ENCODE peak calls at places on chromosomes 16 and 17, in ten cellular contexts. N is body of pancreas; B is heart right ventricle; M is PC-3; P is effector memory CD4-positive, alpha-beta T cell; I is dorsolateral prefrontal cortex; T is PC-9; C is AG04449; W is hepatocyte; V is astrocyte of the cerebellum. A is an unnamed sample.

GRCh38 chr17:30336369-30337171 is 2.7 kb upstream of the TMIGD1 start:
- DNase-seq in P (peak; percentile 41), N (peak; percentile 76), I (no peak), T (peak; percentile 41), V (no peak), W (peak; percentile 82), M (peak; percentile 68), B (peak; percentile 9), C (no peak), A (peak; percentile 62)

GRCh38 chr16:87634411-87634810 is 32.1 kb downstream of the JPH3 start:
- DNase-seq in M (no peak), T (no peak), N (no peak), B (no peak), P (no peak), W (no peak), V (no peak), C (no peak), I (no peak), A (no peak)

GRCh38 chr17:55774834-55775233 is 24.0 kb downstream of the PCTP start:
- DNase-seq in M (no peak), B (no peak), C (no peak), T (no peak), W (no peak), P (no peak), N (no peak), I (no peak), V (no peak), A (no peak)

GRCh38 chr16:12737563-12737962 is 66.1 kb downstream of the CPPED1 start:
- DNase-seq in N (no peak), W (no peak), T (no peak), P (no peak), B (no peak), M (no peak), C (no peak), V (no peak), I (no peak), A (no peak)

GRCh38 chr16:68752602-68753001 is 15.5 kb downstream of the CDH1 start:
- DNase-seq in C (no peak), B (no peak), T (no peak), I (no peak), M (no peak), W (peak; percentile 46), P (no peak), N (no peak), V (no peak), A (no peak)

GRCh38 chr16:30184430-30185140 is 1.2 kb downstream of the CORO1A start:
- DNase-seq in M (no peak), P (peak; percentile 47), T (no peak), C (no peak), W (no peak), B (peak; percentile 11), N (peak; percentile 21), V (no peak), I (peak; percentile 72), A (no peak)

GRCh38 chr17:37450090-37450489 is 39.6 kb upstream of the DUSP14 start:
- DNase-seq in P (no peak), C (no peak), N (no peak), B (no peak), I (no peak), M (peak; percentile 72), W (peak; percentile 19), V (no peak), T (peak; percentile 48), A (no peak)

GRCh38 chr17:42655528-42655927 is 3.6 kb upstream of the TUBG2 start:
- DNase-seq in W (no peak), I (no peak), B (no peak), P (no peak), T (no peak), N (no peak), V (peak; percentile 84), M (no peak), C (no peak), A (peak; percentile 55)

GRCh38 chr16:56990407-56991286 is 1.3 kb downstream of the NLRC5 start:
- DNase-seq in T (no peak), C (no peak), M (no peak), B (no peak), P (no peak), W (no peak), N (no peak), I (peak; percentile 31), V (no peak), A (peak; percentile 34)

GRCh38 chr17:27244481-27245223 is 49.3 kb upstream of the WSB1 start:
- DNase-seq in I (no peak), N (peak; percentile 70), T (no peak), P (no peak), W (peak; percentile 70), V (peak; percentile 73), M (peak; percentile 68), B (peak; percentile 71), C (peak; percentile 84), A (peak; percentile 94)

GRCh38 chr16:3388325-3388724 is 12.5 kb downstream of the ZSCAN32 start:
- DNase-seq in T (no peak), P (no peak), I (no peak), C (no peak), W (no peak), N (no peak), B (no peak), M (no peak), V (no peak), A (no peak)

GRCh38 chr17:75501378-75502071 is 13.8 kb downstream of the CASKIN2 start:
- DNase-seq in M (no peak), I (peak; percentile 76), B (no peak), C (no peak), W (no peak), T (no peak), V (no peak), N (no peak), P (no peak), A (no peak)

GRCh38 chr16:71807905-71808592 is 585 bp downstream of the AP1G1 start:
- DNase-seq in W (peak; percentile 54), P (no peak), I (no peak), N (peak; percentile 34), T (no peak), C (no peak), M (no peak), V (no peak), B (no peak), A (peak; percentile 73)

GRCh38 chr17:6572997-6573396 is 16.6 kb upstream of the PITPNM3 start:
- DNase-seq in C (no peak), B (no peak), N (no peak), P (no peak), V (no peak), M (no peak), I (no peak), T (no peak), W (no peak), A (no peak)

GRCh38 chr16:21656795-21657768 is 4.7 kb upstream of the IGSF6 start:
- DNase-seq in N (peak; percentile 27), P (peak; percentile 29), V (peak; percentile 45), B (peak; percentile 34), M (peak; percentile 58), I (no peak), C (no peak), T (peak; percentile 24), W (peak; percentile 70), A (peak; percentile 76)

GRCh38 chr16:27408012-27408601 is 6.1 kb downstream of the IL21R start:
- DNase-seq in I (no peak), N (no peak), W (no peak), B (no peak), T (no peak), M (no peak), V (no peak), C (no peak), P (no peak), A (peak; percentile 82)

GRCh38 chr16:75249441-75249840 is 2.0 kb downstream of the BCAR1 start:
- DNase-seq in T (no peak), B (no peak), M (no peak), C (no peak), V (no peak), I (no peak), N (peak; percentile 12), P (no peak), W (no peak), A (no peak)
- H3K4me3 ChIP-seq in T (peak overlapping the region; percentile 71), B (peak overlapping the region; percentile 85), M (peak overlapping the region; percentile 89), C (peak overlapping the region; percentile 84), V (peak overlapping the region; percentile 70), I (peak overlapping the region; percentile 88), N (no peak overlapping the region), P (no peak overlapping the region), W (no peak overlapping the region), A (peak overlapping the region; percentile 93)

DNA sequence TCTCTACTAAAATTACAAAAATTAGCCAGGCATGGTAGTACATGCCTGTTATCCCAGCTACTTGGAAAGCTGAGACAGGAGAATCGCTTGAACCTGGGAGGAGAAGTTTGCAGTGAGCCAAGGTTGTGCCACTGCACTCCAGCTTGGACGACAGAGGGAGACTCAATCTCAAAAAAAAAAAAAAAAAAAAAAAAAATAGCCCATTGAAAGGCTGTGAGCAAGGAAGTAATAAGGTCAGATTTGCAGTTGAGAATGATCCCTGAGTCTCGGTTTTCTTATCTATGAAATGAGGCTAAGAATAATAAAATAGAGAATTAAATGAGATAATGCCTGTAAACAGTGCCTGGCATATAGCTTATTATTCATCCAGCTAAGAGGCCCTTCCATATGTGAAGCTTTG is 1.3 kb upstream of the PDK2 start:
- DNase-seq in B (no peak), W (no peak), C (no peak), N (no peak), V (no peak), M (no peak), P (no peak), I (no peak), T (no peak), A (no peak)
- H3K4me3 ChIP-seq in B (no peak overlapping the region), W (no peak overlapping the region), C (no peak overlapping the region), N (no peak overlapping the region), V (no peak overlapping the region), M (peak overlapping the region; percentile 88), P (no peak overlapping the region), I (peak overlapping the region; percentile 98), T (no peak overlapping the region), A (peak overlapping the region; percentile 86)

GRCh38 chr17:50203086-50203485 is 1.7 kb upstream of the COL1A1 start:
- DNase-seq in B (no peak), N (no peak), C (no peak), V (no peak), I (no peak), W (no peak), P (no peak), T (no peak), M (no peak), A (peak; percentile 91)
- H3K4me3 ChIP-seq in B (no peak overlapping the region), N (no peak overlapping the region), C (peak overlapping the region; percentile 100), V (no peak overlapping the region), I (no peak overlapping the region), W (no peak overlapping the region), P (no peak overlapping the region), T (no peak overlapping the region), M (no peak overlapping the region), A (peak overlapping the region; percentile 99)

DNA sequence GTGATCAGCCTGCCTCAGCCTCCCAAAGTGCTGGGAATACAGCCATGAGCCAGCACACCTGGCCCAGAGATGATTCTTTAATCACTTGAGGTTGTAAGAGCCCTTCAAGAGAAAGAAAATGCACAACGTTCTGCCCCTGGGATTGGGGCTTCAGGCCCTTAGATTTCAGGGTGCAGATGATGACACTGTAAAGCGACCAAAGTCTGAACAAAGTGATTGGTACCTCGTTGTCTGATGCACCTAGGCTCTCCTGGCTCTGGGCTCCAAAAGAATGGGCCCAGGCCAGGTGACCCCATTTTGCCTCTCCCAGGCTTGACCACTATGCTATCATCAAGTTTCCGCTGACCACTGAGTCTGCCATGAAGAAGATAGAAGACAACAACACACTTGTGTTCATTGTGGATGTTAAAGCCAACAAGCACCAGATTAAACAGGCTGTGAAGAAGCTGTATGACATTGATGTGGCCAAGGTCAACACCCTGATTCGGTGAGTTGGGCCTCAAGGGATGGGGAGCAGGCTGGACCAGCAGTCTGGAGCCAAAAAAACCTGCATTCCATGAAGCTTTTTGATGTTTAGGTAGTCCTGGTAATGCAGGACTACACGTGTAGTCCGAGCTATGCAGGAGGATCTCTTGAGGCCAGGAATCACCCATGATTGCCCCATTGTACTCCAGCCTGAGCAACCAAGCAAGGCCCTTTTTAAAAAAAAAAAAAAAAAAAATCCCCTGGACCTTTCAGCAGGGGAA is 2.8 kb downstream of the RPL23A start:
- DNase-seq in N (no peak), B (no peak), W (no peak), T (no peak), M (no peak), I (no peak), C (no peak), V (no peak), P (no peak), A (no peak)
- H3K4me3 ChIP-seq in N (no peak overlapping the region), B (no peak overlapping the region), W (no peak overlapping the region), T (peak overlapping the region; percentile 87), M (peak overlapping the region; percentile 93), I (peak overlapping the region; percentile 94), C (no peak overlapping the region), V (no peak overlapping the region), P (no peak overlapping the region), A (peak overlapping the region; percentile 24)